ENCODE peak calls at places on chromosome 2, in six cellular contexts. J is CD8-positive, alpha-beta T cell; C is cardiac muscle cell; Z is GM20000; O is mucosa of descending colon; S is brain microvascular endothelial cell. U is an unnamed sample.

GRCh38 chr2:75788925-75789324 is 78.2 kb upstream of the GCFC2 start:
- DNase-seq in J (no peak), C (no peak), Z (no peak), O (no peak), S (peak), U (no peak)

GRCh38 chr2:158781562-158781961 is 13.6 kb upstream of the DAPL1 start:
- DNase-seq in J (no peak), C (no peak), Z (no peak), O (no peak), S (peak), U (no peak)

GRCh38 chr2:102268529-102269524 is 42.5 kb upstream of the IL1RL1 start:
- DNase-seq in J (no peak), C (no peak), Z (no peak), O (no peak), S (no peak), U (no peak)

GRCh38 chr2:45439788-45440773 is 171.0 kb downstream of the SRBD1 start:
- DNase-seq in J (no peak), C (no peak), Z (peak), O (no peak), S (no peak), U (no peak)

GRCh38 chr2:12300019-12300602 is 416.6 kb upstream of the TRIB2 start:
- DNase-seq in J (no peak), C (no peak), Z (no peak), O (no peak), S (no peak), U (no peak)

GRCh38 chr2:233638836-233639235 is 2.6 kb downstream of the UGT1A10 start:
- DNase-seq in J (no peak), C (no peak), Z (no peak), O (peak), S (no peak), U (peak)

GRCh38 chr2:66573866-66574265 is 138.9 kb downstream of the MEIS1 start:
- DNase-seq in J (no peak), C (peak), Z (no peak), O (no peak), S (no peak), U (no peak)

GRCh38 chr2:127164761-127165538 is 55.1 kb downstream of the CYP27C1 start:
- DNase-seq in J (no peak), C (no peak), Z (no peak), O (no peak), S (no peak), U (no peak)

GRCh38 chr2:201779996-201780673 is 598 bp downstream of the ALS2 start:
- DNase-seq in J (no peak), C (no peak), Z (peak), O (no peak), S (peak), U (peak)

GRCh38 chr2:85240055-85240454 is 87.7 kb downstream of the TGOLN2 start:
- DNase-seq in J (no peak), C (no peak), Z (no peak), O (no peak), S (no peak), U (no peak)

GRCh38 chr2:40451926-40452605 is at the start of gene SLC8A1:
- DNase-seq in J (no peak), C (peak), Z (peak), O (peak), S (peak), U (no peak)

GRCh38 chr2:41199320-41199719 is 747.4 kb upstream of the SLC8A1 start:
- DNase-seq in J (no peak), C (no peak), Z (no peak), O (no peak), S (no peak), U (no peak)

GRCh38 chr2:65842104-65842503 is 409.7 kb upstream of the SPRED2 start:
- DNase-seq in J (no peak), C (no peak), Z (no peak), O (no peak), S (no peak), U (no peak)

GRCh38 chr2:39730685-39731302 is 48.3 kb downstream of the THUMPD2 start:
- DNase-seq in J (no peak), C (peak), Z (peak), O (no peak), S (peak), U (no peak)

GRCh38 chr2:218028189-218028495 is 25.3 kb upstream of the TNS1 start:
- DNase-seq in J (no peak), C (no peak), Z (no peak), O (no peak), S (no peak), U (no peak)

GRCh38 chr2:132936261-132936660 is 266.3 kb upstream of the LYPD1 start:
- DNase-seq in J (no peak), C (no peak), Z (no peak), O (no peak), S (peak), U (no peak)

GRCh38 chr2:183390109-183390508 is 265.9 kb downstream of the NUP35 start:
- DNase-seq in J (no peak), C (no peak), Z (no peak), O (no peak), S (no peak), U (no peak)

GRCh38 chr2:71417300-71418202 is 35.8 kb upstream of the DYSF start:
- DNase-seq in J (peak), C (peak), Z (no peak), O (no peak), S (no peak), U (no peak)

GRCh38 chr2:12110074-12110473 is 363.6 kb downstream of the LPIN1 start:
- DNase-seq in J (no peak), C (no peak), Z (no peak), O (no peak), S (no peak), U (no peak)

GRCh38 chr2:196360650-196361049 is 189.3 kb upstream of the STK17B start:
- DNase-seq in J (no peak), C (no peak), Z (no peak), O (no peak), S (no peak), U (no peak)

GRCh38 chr2:64609229-64609994 is 44.3 kb downstream of the SERTAD2 start:
- DNase-seq in J (peak), C (peak), Z (peak), O (peak), S (no peak), U (peak)

GRCh38 chr2:175010848-175011254 is 5.7 kb upstream of the CHN1 start:
- DNase-seq in J (no peak), C (peak), Z (no peak), O (no peak), S (no peak), U (no peak)

GRCh38 chr2:196315388-196316049 is 144.1 kb upstream of the STK17B start:
- DNase-seq in J (no peak), C (no peak), Z (no peak), O (no peak), S (no peak), U (no peak)

GRCh38 chr2:149577269-149577668 is 10.3 kb downstream of the MMADHC start:
- DNase-seq in J (no peak), C (no peak), Z (no peak), O (no peak), S (no peak), U (no peak)

GRCh38 chr2:240510513-240511210 is 47.1 kb downstream of the ANKMY1 start:
- DNase-seq in J (no peak), C (no peak), Z (no peak), O (no peak), S (no peak), U (no peak)

GRCh38 chr2:172928754-172929153 is 146.9 kb upstream of the MAP3K20 start:
- DNase-seq in J (no peak), C (no peak), Z (no peak), O (no peak), S (peak), U (no peak)

GRCh38 chr2:241937297-241937696 is 67.8 kb downstream of the RTP5 start:
- DNase-seq in J (no peak), C (no peak), Z (no peak), O (no peak), S (no peak), U (no peak)

GRCh38 chr2:12970861-12971260 is 254.1 kb downstream of the TRIB2 start:
- DNase-seq in J (no peak), C (no peak), Z (no peak), O (no peak), S (peak), U (no peak)

GRCh38 chr2:173493874-173494273 is 139.2 kb downstream of the CDCA7 start:
- DNase-seq in J (no peak), C (no peak), Z (no peak), O (no peak), S (no peak), U (no peak)

GRCh38 chr2:16656784-16657391 is 8.7 kb downstream of the CYRIA start:
- DNase-seq in J (no peak), C (no peak), Z (peak), O (peak), S (peak), U (no peak)

GRCh38 chr2:215624423-215624829 is 188.6 kb upstream of the FN1 start:
- DNase-seq in J (no peak), C (no peak), Z (no peak), O (no peak), S (peak), U (no peak)

GRCh38 chr2:86765308-86765695 is 25.4 kb downstream of the CD8A start:
- DNase-seq in J (no peak), C (no peak), Z (no peak), O (no peak), S (no peak), U (no peak)

GRCh38 chr2:27762951-27763906 is 8.3 kb upstream of the MRPL33 start:
- DNase-seq in J (no peak), C (no peak), Z (no peak), O (no peak), S (no peak), U (no peak)

GRCh38 chr2:154978244-154978643 is 279.7 kb downstream of the KCNJ3 start:
- DNase-seq in J (no peak), C (no peak), Z (no peak), O (no peak), S (no peak), U (no peak)

GRCh38 chr2:239121600-239122012 is 273.7 kb downstream of the TWIST2 start:
- DNase-seq in J (no peak), C (no peak), Z (no peak), O (no peak), S (no peak), U (no peak)

GRCh38 chr2:98170076-98170475 is 83.1 kb downstream of the VWA3B start:
- DNase-seq in J (no peak), C (no peak), Z (no peak), O (no peak), S (no peak), U (no peak)

GRCh38 chr2:24785704-24786321 is 7.4 kb downstream of the PTRHD1 start:
- DNase-seq in J (no peak), C (no peak), Z (peak), O (no peak), S (no peak), U (no peak)

GRCh38 chr2:36329746-36330145 is 25.8 kb upstream of the CRIM1 start:
- DNase-seq in J (no peak), C (no peak), Z (no peak), O (no peak), S (peak), U (no peak)

GRCh38 chr2:206556357-206556949 is 85.8 kb upstream of the FAM237A start:
- DNase-seq in J (no peak), C (peak), Z (peak), O (no peak), S (no peak), U (no peak)

GRCh38 chr2:240926516-240927389 is 20.6 kb downstream of the CROCC2 start:
- DNase-seq in J (no peak), C (peak), Z (no peak), O (peak), S (no peak), U (peak)

DNA sequence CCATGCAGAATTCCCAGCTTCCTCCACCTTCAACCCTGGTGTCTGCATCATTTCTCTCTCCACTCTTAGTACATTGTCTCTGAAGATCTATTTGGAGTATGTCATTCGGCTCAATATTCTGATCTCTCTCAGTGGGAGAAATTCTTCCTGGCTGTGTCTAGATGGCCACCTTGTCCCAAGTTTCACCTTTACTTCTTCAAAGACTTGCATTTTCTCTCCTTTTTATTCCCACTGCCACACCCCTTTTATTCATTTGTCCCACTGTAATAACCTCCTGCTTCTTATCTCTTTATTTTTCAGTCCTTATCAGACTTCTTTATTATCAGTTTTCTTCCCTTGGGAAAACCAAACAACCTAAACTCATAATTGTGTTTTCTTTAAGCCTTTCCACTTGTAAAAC is 54.3 kb upstream of the CERS6 start:
- DNase-seq in J (no peak), C (no peak), Z (no peak), O (no peak), S (no peak), U (no peak)
- TF ChIP-seq CTCF in J (no peak), C (no peak), Z (no peak), O (no peak), S (no peak), U (no peak)

DNA sequence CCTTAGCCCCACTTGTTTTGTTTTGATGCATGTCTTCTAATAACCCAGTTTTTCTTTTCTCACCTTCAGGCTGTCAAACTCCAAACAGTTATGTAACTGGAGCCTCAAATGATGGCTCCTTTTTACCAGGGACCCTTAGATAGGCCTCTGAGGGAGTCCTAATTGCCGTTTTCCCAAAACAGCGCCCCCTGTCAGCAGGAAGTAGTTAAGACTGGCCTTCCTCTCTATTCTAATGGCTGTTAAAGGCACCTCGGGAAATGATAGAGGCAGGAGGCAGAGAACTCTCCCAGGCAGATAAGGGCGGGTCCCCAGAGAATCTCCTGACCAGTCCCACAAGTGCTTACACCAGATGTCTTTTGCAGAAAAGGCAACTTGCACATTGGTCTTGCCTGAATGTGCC is 123.2 kb downstream of the KCNS3 start:
- DNase-seq in J (no peak), C (no peak), Z (no peak), O (no peak), S (no peak), U (no peak)
- TF ChIP-seq CTCF in J (no peak), C (no peak), Z (no peak), O (no peak), S (peak), U (no peak)

GRCh38 chr2:171160630-171161424 is at the start of gene TLK1:
- DNase-seq in J (peak), C (peak), Z (peak), O (peak), S (peak), U (peak)
- TF ChIP-seq CTCF in J (no peak), C (no peak), Z (peak), O (no peak), S (peak), U (no peak)

GRCh38 chr2:170847716-170848115 is 31.0 kb downstream of the GAD1 start:
- DNase-seq in J (no peak), C (no peak), Z (no peak), O (no peak), S (no peak), U (no peak)

GRCh38 chr2:170843656-170844055 is 27.0 kb downstream of the GAD1 start:
- DNase-seq in J (no peak), C (no peak), Z (no peak), O (no peak), S (peak), U (no peak)

GRCh38 chr2:170846318-170846717 is 29.6 kb downstream of the GAD1 start:
- DNase-seq in J (no peak), C (no peak), Z (no peak), O (no peak), S (no peak), U (no peak)

GRCh38 chr2:170842785-170843184 is 26.1 kb downstream of the GAD1 start:
- DNase-seq in J (no peak), C (no peak), Z (no peak), O (no peak), S (peak), U (no peak)

GRCh38 chr2:170845343-170845742 is 28.7 kb downstream of the GAD1 start:
- DNase-seq in J (no peak), C (no peak), Z (no peak), O (no peak), S (no peak), U (no peak)
- TF ChIP-seq CTCF in J (no peak), C (no peak), Z (no peak), O (no peak), S (peak), U (no peak)

U was measured in colonic mucosa.